ENCODE peak calls at places on chromosomes 12 and 14, in nine cellular contexts. V, M, R, X, D, O, G, C and P are unnamed samples.

GRCh38 chr12:15851919-15852318 is 30.3 kb upstream of the STRAP start:
- DNase-seq in R (no peak), M (no peak), D (peak), V (no peak), X (no peak), O (no peak), G (peak), C (no peak), P (no peak)

GRCh38 chr12:88834226-88834625 is 254.0 kb upstream of the KITLG start:
- DNase-seq in R (peak), C (no peak), M (no peak), G (peak), X (no peak), V (no peak), D (no peak), O (peak), P (no peak)

GRCh38 chr14:68210729-68211299 is 391.2 kb downstream of the RAD51B start:
- DNase-seq in G (peak), V (no peak), C (no peak), D (no peak), O (peak), R (peak), X (peak), M (peak), P (peak)

GRCh38 chr12:124469193-124469888 is 98.1 kb downstream of the NCOR2 start:
- DNase-seq in V (no peak), X (no peak), R (no peak), O (peak), C (no peak), M (no peak), D (peak), G (no peak), P (no peak)

GRCh38 chr12:76268267-76268666 is 79.9 kb downstream of the BBS10 start:
- DNase-seq in O (no peak), V (no peak), X (no peak), G (peak), C (no peak), M (no peak), D (no peak), R (peak), P (no peak)

GRCh38 chr14:63840981-63841380 is 11.8 kb upstream of the SYNE2 start:
- DNase-seq in C (no peak), O (no peak), D (peak), R (no peak), M (peak), G (peak), X (no peak), V (no peak), P (no peak)

GRCh38 chr14:100609941-100610391 is 22.7 kb upstream of the BEGAIN start:
- DNase-seq in C (no peak), O (no peak), R (no peak), M (no peak), V (no peak), X (no peak), D (no peak), G (no peak), P (no peak)

GRCh38 chr12:131572626-131573025 is 138.3 kb upstream of the SFSWAP start:
- DNase-seq in G (no peak), V (no peak), M (no peak), C (no peak), X (no peak), O (no peak), D (no peak), R (no peak), P (no peak)

GRCh38 chr12:99390707-99391106 is 256.8 kb upstream of the GARIN6 start:
- DNase-seq in R (peak), V (no peak), M (no peak), X (no peak), O (peak), C (no peak), D (peak), G (peak), P (no peak)